ENCODE peak calls at places on chromosomes 3 and 15, in five cellular contexts. One of them, this sample, is unnamed.

GRCh38 chr15:52658955-52659354 is 20.2 kb downstream of the ATOSA start:
- DNase-seq in GM23338: no peak
- DNase-seq in psoas muscle: no peak
- DNase-seq in neuronal stem cell: no peak
- DNase-seq in stomach: no peak
- DNase-seq in this sample: peak

GRCh38 chr3:179853176-179853575 is 183.6 kb downstream of the PEX5L start:
- DNase-seq in GM23338: no peak
- DNase-seq in stomach: no peak
- DNase-seq in psoas muscle: no peak
- DNase-seq in neuronal stem cell: no peak
- DNase-seq in this sample: peak

GRCh38 chr3:13500133-13500885 is 20.2 kb downstream of the HDAC11 start:
- DNase-seq in stomach: no peak
- DNase-seq in neuronal stem cell: peak
- DNase-seq in psoas muscle: no peak
- DNase-seq in GM23338: peak
- DNase-seq in this sample: peak

GRCh38 chr3:116392291-116392690 is 53.0 kb downstream of the LSAMP start:
- DNase-seq in neuronal stem cell: no peak
- DNase-seq in stomach: no peak
- DNase-seq in GM23338: no peak
- DNase-seq in psoas muscle: no peak
- DNase-seq in this sample: no peak

GRCh38 chr3:172194702-172195392 is 155.5 kb downstream of the FNDC3B start:
- DNase-seq in psoas muscle: no peak
- DNase-seq in stomach: no peak
- DNase-seq in GM23338: peak
- DNase-seq in neuronal stem cell: peak
- DNase-seq in this sample: peak

GRCh38 chr3:172129868-172130751 is 90.7 kb downstream of the FNDC3B start:
- DNase-seq in neuronal stem cell: no peak
- DNase-seq in psoas muscle: peak
- DNase-seq in GM23338: no peak
- DNase-seq in stomach: peak
- DNase-seq in this sample: peak

GRCh38 chr3:177574232-177574856 is 377.1 kb upstream of the TBL1XR1 start:
- DNase-seq in stomach: peak
- DNase-seq in neuronal stem cell: peak
- DNase-seq in GM23338: peak
- DNase-seq in psoas muscle: no peak
- DNase-seq in this sample: peak

GRCh38 chr3:12768579-12769527 is 9.8 kb upstream of the TMEM40 start:
- DNase-seq in stomach: no peak
- DNase-seq in neuronal stem cell: no peak
- DNase-seq in GM23338: peak
- DNase-seq in psoas muscle: no peak
- DNase-seq in this sample: no peak

GRCh38 chr15:40660686-40661085 is 34.3 kb upstream of the RAD51 start:
- DNase-seq in neuronal stem cell: no peak
- DNase-seq in GM23338: no peak
- DNase-seq in stomach: no peak
- DNase-seq in psoas muscle: no peak
- DNase-seq in this sample: no peak

GRCh38 chr15:83446904-83447708 is at the start of gene SH3GL3:
- DNase-seq in stomach: peak
- DNase-seq in GM23338: peak
- DNase-seq in neuronal stem cell: peak
- DNase-seq in psoas muscle: peak
- DNase-seq in this sample: peak

GRCh38 chr3:195048059-195048905 is 222.7 kb downstream of the XXYLT1 start:
- DNase-seq in GM23338: no peak
- DNase-seq in neuronal stem cell: no peak
- DNase-seq in psoas muscle: no peak
- DNase-seq in stomach: no peak
- DNase-seq in this sample: no peak

GRCh38 chr3:149077638-149078037 is 8.7 kb downstream of the HLTF start:
- DNase-seq in psoas muscle: no peak
- DNase-seq in neuronal stem cell: no peak
- DNase-seq in stomach: no peak
- DNase-seq in GM23338: peak
- DNase-seq in this sample: peak

GRCh38 chr15:96326551-96327154 is 3.8 kb upstream of the NR2F2 start:
- DNase-seq in psoas muscle: peak
- DNase-seq in GM23338: peak
- DNase-seq in neuronal stem cell: no peak
- DNase-seq in stomach: peak
- DNase-seq in this sample: peak

GRCh38 chr3:24521306-24522154 is 26.9 kb upstream of the THRB start:
- DNase-seq in psoas muscle: peak
- DNase-seq in stomach: peak
- DNase-seq in GM23338: peak
- DNase-seq in neuronal stem cell: peak
- DNase-seq in this sample: peak

DNA sequence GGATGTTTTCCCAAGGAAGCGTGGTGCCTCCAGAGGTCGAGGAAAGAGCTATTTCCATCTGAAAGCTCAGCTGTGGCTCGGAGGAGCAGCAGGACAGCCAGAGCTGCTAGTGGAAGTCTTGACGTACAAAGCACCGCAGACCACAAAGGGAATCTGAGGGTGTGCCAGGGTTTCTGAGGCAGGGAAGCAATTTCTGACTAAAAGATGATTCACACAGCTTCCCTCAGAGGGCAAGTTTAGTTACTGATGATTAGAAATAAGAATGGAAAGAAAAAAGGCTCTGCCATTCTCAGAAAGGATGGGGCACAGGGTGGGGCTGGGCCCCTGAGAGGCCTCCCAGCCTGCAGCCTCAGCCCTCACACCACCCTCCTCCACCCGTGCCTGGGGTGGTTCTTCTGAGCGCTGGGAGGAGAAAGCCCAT is 45.8 kb upstream of the SEC13 start:
- DNase-seq in psoas muscle: no peak
- DNase-seq in stomach: no peak
- DNase-seq in GM23338: peak
- DNase-seq in neuronal stem cell: no peak
- DNase-seq in this sample: peak
- H3K4me3 ChIP-seq in psoas muscle: no peak
- H3K4me3 ChIP-seq in stomach: no peak
- H3K4me3 ChIP-seq in GM23338: no peak
- H3K4me3 ChIP-seq in neuronal stem cell: no peak
- H3K4me3 ChIP-seq in this sample: no peak

DNA sequence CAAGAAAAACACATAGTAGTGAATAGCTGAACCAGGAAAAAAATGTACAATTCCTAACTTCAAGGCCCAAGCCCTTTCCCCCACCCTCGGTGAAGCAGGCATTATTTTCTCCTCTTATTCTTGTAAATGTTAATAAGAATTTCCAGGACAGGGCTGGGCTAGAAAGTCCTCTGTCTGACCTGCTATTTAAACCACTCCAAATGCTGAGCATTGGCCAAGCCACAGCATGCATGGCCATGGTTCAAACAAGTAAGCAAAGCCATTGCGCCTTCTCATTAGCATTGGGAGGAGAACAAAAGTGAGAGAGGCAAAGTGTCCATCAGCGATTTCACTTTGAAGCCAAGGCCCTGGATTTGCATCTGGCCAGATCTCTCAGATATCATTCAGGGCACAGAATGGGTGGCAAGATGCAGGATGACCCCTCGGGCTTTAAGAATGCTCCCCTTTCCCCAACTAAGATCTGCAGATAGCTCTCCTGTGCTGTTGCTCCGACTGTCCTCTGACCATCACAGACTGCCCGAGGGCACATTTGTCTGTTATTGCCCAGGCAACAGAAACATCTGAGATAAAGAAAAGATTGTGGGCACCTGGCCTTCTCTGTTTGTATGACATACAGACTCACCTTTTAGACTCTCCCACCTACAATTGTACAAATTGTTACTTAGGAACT is 46.3 kb downstream of the CEMIP start:
- DNase-seq in stomach: no peak
- DNase-seq in GM23338: no peak
- DNase-seq in psoas muscle: peak
- DNase-seq in neuronal stem cell: no peak
- DNase-seq in this sample: peak
- H3K4me3 ChIP-seq in stomach: no peak
- H3K4me3 ChIP-seq in GM23338: no peak
- H3K4me3 ChIP-seq in psoas muscle: no peak
- H3K4me3 ChIP-seq in neuronal stem cell: no peak
- H3K4me3 ChIP-seq in this sample: no peak

GRCh38 chr3:43893721-43894120 is 203.0 kb downstream of the ABHD5 start:
- DNase-seq in GM23338: no peak
- DNase-seq in neuronal stem cell: no peak
- DNase-seq in psoas muscle: no peak
- DNase-seq in stomach: no peak
- DNase-seq in this sample: no peak
- H3K4me3 ChIP-seq in GM23338: peak
- H3K4me3 ChIP-seq in neuronal stem cell: peak
- H3K4me3 ChIP-seq in psoas muscle: peak
- H3K4me3 ChIP-seq in stomach: peak
- H3K4me3 ChIP-seq in this sample: peak

DNA sequence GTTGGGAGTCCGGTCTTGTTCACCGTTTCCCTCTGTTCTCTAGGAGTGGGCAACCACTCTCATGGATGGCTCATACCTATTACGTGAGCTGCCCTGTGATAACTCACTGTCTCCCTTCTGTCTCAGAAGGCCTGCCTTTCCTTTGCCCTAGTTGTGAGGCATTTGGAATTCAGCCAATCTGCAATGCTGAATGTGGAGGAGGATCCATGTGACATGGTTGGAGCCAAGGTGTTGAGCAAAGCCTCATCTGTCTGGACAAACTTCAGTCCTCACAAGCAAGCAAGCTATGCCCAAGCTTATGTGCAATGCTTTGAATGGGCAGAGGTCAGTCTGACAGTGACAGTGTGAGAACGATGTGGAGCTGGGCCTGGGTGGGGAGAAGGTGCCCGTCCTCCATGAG is 37.8 kb upstream of the ATP10A start:
- DNase-seq in GM23338: no peak
- DNase-seq in stomach: no peak
- DNase-seq in neuronal stem cell: no peak
- DNase-seq in psoas muscle: peak
- DNase-seq in this sample: no peak
- H3K4me3 ChIP-seq in GM23338: no peak
- H3K4me3 ChIP-seq in stomach: no peak
- H3K4me3 ChIP-seq in neuronal stem cell: no peak
- H3K4me3 ChIP-seq in psoas muscle: no peak
- H3K4me3 ChIP-seq in this sample: no peak

GRCh38 chr3:109445210-109445609 is 107.9 kb upstream of the DPPA4 start:
- DNase-seq in stomach: no peak
- DNase-seq in GM23338: peak
- DNase-seq in neuronal stem cell: no peak
- DNase-seq in psoas muscle: no peak
- DNase-seq in this sample: no peak
- H3K4me3 ChIP-seq in stomach: no peak
- H3K4me3 ChIP-seq in GM23338: no peak
- H3K4me3 ChIP-seq in neuronal stem cell: no peak
- H3K4me3 ChIP-seq in psoas muscle: no peak
- H3K4me3 ChIP-seq in this sample: no peak

DNA sequence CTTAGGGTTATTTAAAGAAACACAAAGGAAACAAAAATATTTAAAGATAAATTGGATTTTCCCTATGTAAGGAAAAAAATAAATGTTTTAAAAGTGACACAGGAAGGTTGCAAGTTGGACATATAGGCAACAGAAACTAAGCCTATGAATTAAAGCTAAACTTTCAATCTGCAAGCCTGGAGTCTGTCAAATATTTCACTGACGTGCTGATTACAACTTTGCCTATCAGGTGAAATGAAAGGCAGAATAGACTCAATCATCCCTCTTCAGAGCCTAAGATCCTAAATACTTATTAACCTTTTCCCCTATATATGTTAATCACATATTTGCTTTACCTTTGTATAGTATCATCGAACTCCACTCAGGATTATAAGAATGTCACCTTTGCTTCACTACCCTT is 1068.0 kb upstream of the ALCAM start:
- DNase-seq in GM23338: no peak
- DNase-seq in neuronal stem cell: no peak
- DNase-seq in psoas muscle: no peak
- DNase-seq in stomach: no peak
- DNase-seq in this sample: no peak
- H3K4me3 ChIP-seq in GM23338: no peak
- H3K4me3 ChIP-seq in neuronal stem cell: no peak
- H3K4me3 ChIP-seq in psoas muscle: no peak
- H3K4me3 ChIP-seq in stomach: no peak
- H3K4me3 ChIP-seq in this sample: no peak

GRCh38 chr15:64152507-64153387 is 1.2 kb downstream of the SNX22 start:
- DNase-seq in stomach: no peak
- DNase-seq in psoas muscle: no peak
- DNase-seq in GM23338: peak
- DNase-seq in neuronal stem cell: no peak
- DNase-seq in this sample: no peak
- H3K4me3 ChIP-seq in stomach: peak
- H3K4me3 ChIP-seq in psoas muscle: peak
- H3K4me3 ChIP-seq in GM23338: peak
- H3K4me3 ChIP-seq in neuronal stem cell: peak
- H3K4me3 ChIP-seq in this sample: peak

GRCh38 chr3:125140817-125141595 is 71.5 kb downstream of the SLC12A8 start:
- DNase-seq in psoas muscle: no peak
- DNase-seq in GM23338: peak
- DNase-seq in neuronal stem cell: no peak
- DNase-seq in stomach: no peak
- DNase-seq in this sample: peak

GRCh38 chr3:125140011-125140813 is 72.3 kb downstream of the SLC12A8 start:
- DNase-seq in GM23338: no peak
- DNase-seq in stomach: no peak
- DNase-seq in neuronal stem cell: no peak
- DNase-seq in psoas muscle: no peak
- DNase-seq in this sample: peak

GRCh38 chr3:125143538-125143937 is 69.0 kb downstream of the SLC12A8 start:
- DNase-seq in neuronal stem cell: no peak
- DNase-seq in GM23338: no peak
- DNase-seq in stomach: no peak
- DNase-seq in psoas muscle: no peak
- DNase-seq in this sample: no peak

GRCh38 chr3:125142418-125142778 is 70.2 kb downstream of the SLC12A8 start:
- DNase-seq in psoas muscle: no peak
- DNase-seq in neuronal stem cell: no peak
- DNase-seq in stomach: no peak
- DNase-seq in GM23338: peak
- DNase-seq in this sample: no peak

DNA sequence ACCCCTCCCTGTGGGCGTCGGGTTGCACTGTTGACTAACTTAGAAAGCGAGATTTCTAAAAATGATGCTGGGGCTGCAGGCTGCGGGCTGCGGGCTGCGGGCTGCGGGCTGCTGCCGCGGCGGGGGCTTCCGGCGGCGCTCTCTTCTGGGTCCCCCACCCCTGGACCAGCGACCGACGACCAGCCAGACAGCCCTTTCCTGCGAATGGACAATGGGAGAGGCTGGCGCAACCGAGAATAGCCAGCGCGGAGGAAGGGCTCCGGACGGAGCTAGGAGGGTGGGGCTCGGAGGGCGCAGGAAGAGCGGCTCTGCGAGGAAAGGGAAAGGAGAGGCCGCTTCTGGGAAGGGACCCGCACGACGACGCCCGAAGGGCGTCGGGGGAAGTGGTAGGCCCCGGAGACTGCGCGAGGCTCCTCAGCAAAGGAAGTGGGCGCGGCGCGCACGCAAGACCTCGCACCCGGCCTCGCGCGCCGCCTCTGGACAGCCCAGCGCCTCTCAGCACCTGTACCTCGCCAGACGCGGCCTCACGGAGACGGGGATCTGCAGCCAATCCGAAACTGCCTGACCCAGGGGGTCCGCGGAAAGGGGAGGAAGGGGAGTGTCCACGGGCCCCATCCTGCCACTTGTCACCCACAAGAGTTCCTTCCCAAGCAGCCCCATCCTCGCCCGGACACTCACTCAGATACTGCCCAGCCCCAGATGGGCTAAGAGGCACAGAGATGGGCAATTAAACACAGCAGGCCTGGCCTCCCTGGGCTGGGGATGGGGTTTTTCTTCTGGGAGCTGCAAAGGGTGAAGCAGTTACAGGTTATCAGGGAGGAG is 70.7 kb downstream of the SLC12A8 start:
- DNase-seq in neuronal stem cell: no peak
- DNase-seq in stomach: peak
- DNase-seq in GM23338: peak
- DNase-seq in psoas muscle: peak
- DNase-seq in this sample: peak
- H3K4me3 ChIP-seq in neuronal stem cell: peak
- H3K4me3 ChIP-seq in stomach: peak
- H3K4me3 ChIP-seq in GM23338: peak
- H3K4me3 ChIP-seq in psoas muscle: peak
- H3K4me3 ChIP-seq in this sample: peak